ENCODE peak calls at places on chromosomes 16 and 17, in nine cellular contexts. P is cardiac fibroblast; C is Kasumi-1; U is T-helper 9 cell; R is stimulated activated CD4-positive, alpha-beta T cell treated with anti-CD3 and anti-CD28 coated beads, Interleukin-1b, Interleukin-23, amount 100 ng/mL, for 24 hours; T is NCI-H69; E is activated naive CD8-positive, alpha-beta T cell treated with anti-CD3 and anti-CD28 coated beads, Interleukin-2, amount 50 U/mL, for 24 hours; B is NCI-H460; S is amniotic stem cell. D is an unnamed sample.

GRCh38 chr17:3012926-3013581 is 50.4 kb downstream of the OR1D5 start:
- DNase-seq in P (peak; percentile 67), C (peak; percentile 25), U (peak; percentile 25), R (peak; percentile 29), T (peak; percentile 41), E (peak; percentile 65), B (peak; percentile 64), S (no peak), D (peak; percentile 36)

GRCh38 chr17:2068589-2069051 is 13.7 kb downstream of the HIC1 start:
- DNase-seq in P (peak; percentile 81), C (no peak), U (no peak), R (no peak), T (peak; percentile 92), E (no peak), B (no peak), S (no peak), D (peak; percentile 62)

GRCh38 chr16:1014771-1015495 is 33.4 kb downstream of the SOX8 start:
- DNase-seq in P (no peak), C (no peak), U (no peak), R (no peak), T (no peak), E (no peak), B (no peak), S (no peak), D (no peak)

GRCh38 chr17:5630434-5630833 is 46.1 kb upstream of the NLRP1 start:
- DNase-seq in P (peak; percentile 86), C (no peak), U (no peak), R (no peak), T (no peak), E (no peak), B (no peak), S (peak; percentile 30), D (peak; percentile 94)

GRCh38 chr17:81249233-81250040 is 10.3 kb downstream of the NDUFAF8 start:
- DNase-seq in P (no peak), C (no peak), U (no peak), R (no peak), T (peak; percentile 57), E (no peak), B (no peak), S (no peak), D (no peak)

GRCh38 chr17:29215717-29216116 is 30.9 kb upstream of the CRYBA1 start:
- DNase-seq in P (peak; percentile 77), C (no peak), U (no peak), R (no peak), T (no peak), E (no peak), B (no peak), S (no peak), D (no peak)

GRCh38 chr17:13864551-13864950 is 204.8 kb upstream of the COX10 start:
- DNase-seq in P (peak; percentile 57), C (no peak), U (no peak), R (no peak), T (no peak), E (no peak), B (no peak), S (no peak), D (peak; percentile 78)

GRCh38 chr16:81558444-81559175 is 114.0 kb downstream of the CMIP start:
- DNase-seq in P (no peak), C (peak; percentile 6), U (no peak), R (no peak), T (peak; percentile 87), E (no peak), B (no peak), S (no peak), D (no peak)

GRCh38 chr17:65371702-65372101 is 189.7 kb downstream of the AXIN2 start:
- DNase-seq in P (no peak), C (no peak), U (no peak), R (no peak), T (no peak), E (no peak), B (no peak), S (no peak), D (no peak)

GRCh38 chr17:63470116-63470515 is 6.7 kb upstream of the ACE start:
- DNase-seq in P (no peak), C (no peak), U (no peak), R (no peak), T (no peak), E (no peak), B (no peak), S (no peak), D (no peak)

GRCh38 chr17:32102697-32103096 is 39.6 kb upstream of the RHOT1 start:
- DNase-seq in P (peak; percentile 71), C (no peak), U (no peak), R (no peak), T (no peak), E (no peak), B (no peak), S (no peak), D (no peak)

GRCh38 chr17:8681175-8681949 is 50.8 kb upstream of the MYH10 start:
- DNase-seq in P (peak; percentile 64), C (no peak), U (no peak), R (no peak), T (peak; percentile 10), E (no peak), B (no peak), S (peak; percentile 46), D (peak; percentile 41)

GRCh38 chr16:72889616-72890235 is 158.2 kb downstream of the ZFHX3 start:
- DNase-seq in P (no peak), C (no peak), U (no peak), R (no peak), T (no peak), E (no peak), B (no peak), S (no peak), D (no peak)

GRCh38 chr16:85302018-85302847 is 190.0 kb upstream of the CIBAR2 start:
- DNase-seq in P (no peak), C (no peak), U (no peak), R (no peak), T (no peak), E (no peak), B (no peak), S (no peak), D (no peak)

GRCh38 chr16:78040396-78040795 is 18.0 kb downstream of the CLEC3A start:
- DNase-seq in P (no peak), C (no peak), U (no peak), R (no peak), T (no peak), E (no peak), B (no peak), S (no peak), D (no peak)

GRCh38 chr17:82205720-82206508 is 6.7 kb downstream of the CCDC57 start:
- DNase-seq in P (peak; percentile 92), C (peak; percentile 96), U (peak; percentile 58), R (peak; percentile 52), T (peak; percentile 95), E (peak; percentile 81), B (peak; percentile 82), S (peak; percentile 76), D (peak; percentile 95)

GRCh38 chr17:49585422-49586027 is 9.9 kb downstream of the NXPH3 start:
- DNase-seq in P (peak; percentile 19), C (peak; percentile 20), U (no peak), R (no peak), T (no peak), E (no peak), B (no peak), S (no peak), D (no peak)

GRCh38 chr17:77286641-77287431 is 146.1 kb downstream of the SEC14L1 start:
- DNase-seq in P (peak; percentile 81), C (no peak), U (no peak), R (no peak), T (peak; percentile 97), E (no peak), B (peak; percentile 97), S (no peak), D (no peak)

GRCh38 chr17:15883617-15884111 is 61.3 kb upstream of the ADORA2B start:
- DNase-seq in P (peak; percentile 88), C (no peak), U (no peak), R (no peak), T (no peak), E (no peak), B (no peak), S (no peak), D (peak; percentile 73)

GRCh38 chr17:76353004-76353598 is 615 bp downstream of the PRPSAP1 start:
- DNase-seq in P (no peak), C (no peak), U (peak; percentile 4), R (no peak), T (peak; percentile 64), E (peak; percentile 29), B (no peak), S (no peak), D (no peak)

GRCh38 chr17:27384261-27384701 is 72.0 kb upstream of the KSR1 start:
- DNase-seq in P (peak; percentile 98), C (no peak), U (no peak), R (no peak), T (no peak), E (no peak), B (peak; percentile 59), S (peak; percentile 89), D (peak; percentile 97)

GRCh38 chr17:75889454-75889853 is 7.3 kb downstream of the TRIM65 start:
- DNase-seq in P (peak; percentile 41), C (peak; percentile 15), U (no peak), R (no peak), T (no peak), E (no peak), B (no peak), S (no peak), D (no peak)

GRCh38 chr17:34121311-34121710 is 133.8 kb upstream of the CCL2 start:
- DNase-seq in P (no peak), C (no peak), U (no peak), R (no peak), T (no peak), E (no peak), B (no peak), S (no peak), D (no peak)

GRCh38 chr17:28112199-28112995 is 69.9 kb downstream of the NLK start:
- DNase-seq in P (peak; percentile 50), C (no peak), U (no peak), R (no peak), T (peak; percentile 5), E (no peak), B (no peak), S (no peak), D (peak; percentile 47)